ENCODE peak calls at places on chromosomes 6 and 20, in four cellular contexts. One of them, this sample, is unnamed.

GRCh38 chr20:36179170-36179945 is 24.8 kb downstream of the EPB41L1 start:
- DNase-seq in HepG2: no peak
- DNase-seq in GM12878: no peak
- DNase-seq in K562: no peak
- DNase-seq in this sample: peak; percentile 51

GRCh38 chr6:161198176-161198575 is 75.7 kb downstream of the AGPAT4 start:
- DNase-seq in HepG2: no peak
- DNase-seq in GM12878: no peak
- DNase-seq in K562: no peak
- DNase-seq in this sample: no peak

GRCh38 chr20:17161661-17162410 is 65.0 kb upstream of the PCSK2 start:
- DNase-seq in HepG2: no peak
- DNase-seq in GM12878: no peak
- DNase-seq in K562: no peak
- DNase-seq in this sample: no peak

GRCh38 chr20:35539756-35540212 is 2.1 kb upstream of the ERGIC3 start:
- DNase-seq in HepG2: peak; percentile 97
- DNase-seq in GM12878: peak; percentile 70
- DNase-seq in K562: no peak
- DNase-seq in this sample: peak; percentile 81

GRCh38 chr20:40493071-40493470 is 196.0 kb downstream of the MAFB start:
- DNase-seq in HepG2: no peak
- DNase-seq in GM12878: no peak
- DNase-seq in K562: no peak
- DNase-seq in this sample: no peak

GRCh38 chr20:52076164-52076563 is 115.4 kb downstream of the ZFP64 start:
- DNase-seq in HepG2: no peak
- DNase-seq in GM12878: no peak
- DNase-seq in K562: no peak
- DNase-seq in this sample: no peak

GRCh38 chr6:163099621-163100171 is 314.8 kb upstream of the QKI start:
- DNase-seq in HepG2: no peak
- DNase-seq in GM12878: no peak
- DNase-seq in K562: no peak
- DNase-seq in this sample: peak; percentile 71

GRCh38 chr20:49766979-49767419 is 45.6 kb upstream of the SLC9A8 start:
- DNase-seq in HepG2: no peak
- DNase-seq in GM12878: no peak
- DNase-seq in K562: no peak
- DNase-seq in this sample: no peak

GRCh38 chr20:10857362-10858070 is 183.7 kb upstream of the JAG1 start:
- DNase-seq in HepG2: peak; percentile 58
- DNase-seq in GM12878: no peak
- DNase-seq in K562: no peak
- DNase-seq in this sample: no peak

GRCh38 chr20:50788045-50788867 is 6.6 kb upstream of the BCAS4 start:
- DNase-seq in HepG2: peak; percentile 83
- DNase-seq in GM12878: no peak
- DNase-seq in K562: peak; percentile 21
- DNase-seq in this sample: no peak

GRCh38 chr6:80618953-80619352 is 512.5 kb downstream of the BCKDHB start:
- DNase-seq in HepG2: no peak
- DNase-seq in GM12878: no peak
- DNase-seq in K562: no peak
- DNase-seq in this sample: no peak

GRCh38 chr6:73695619-73696421 is at the start of gene CD109:
- DNase-seq in HepG2: peak; percentile 54
- DNase-seq in GM12878: no peak
- DNase-seq in K562: no peak
- DNase-seq in this sample: peak; percentile 67

GRCh38 chr6:157550114-157550989 is 169.4 kb downstream of the ZDHHC14 start:
- DNase-seq in HepG2: no peak
- DNase-seq in GM12878: no peak
- DNase-seq in K562: no peak
- DNase-seq in this sample: no peak

GRCh38 chr6:38589367-38589720 is 50.4 kb downstream of the BTBD9 start:
- DNase-seq in HepG2: no peak
- DNase-seq in GM12878: no peak
- DNase-seq in K562: no peak
- DNase-seq in this sample: no peak
- TF ChIP-seq ATF3 in HepG2: no peak
- TF ChIP-seq ATF3 in GM12878: no peak
- TF ChIP-seq ATF3 in K562: no peak
- TF ChIP-seq ATF3 in this sample: no peak

GRCh38 chr6:113103618-113104390 is 753.3 kb upstream of the MARCKS start:
- DNase-seq in HepG2: no peak
- DNase-seq in GM12878: no peak
- DNase-seq in K562: no peak
- DNase-seq in this sample: no peak
- TF ChIP-seq ETV6 in HepG2: no peak
- TF ChIP-seq ETV6 in GM12878: no peak
- TF ChIP-seq ETV6 in K562: no peak
- TF ChIP-seq ETV6 in this sample: no peak

DNA sequence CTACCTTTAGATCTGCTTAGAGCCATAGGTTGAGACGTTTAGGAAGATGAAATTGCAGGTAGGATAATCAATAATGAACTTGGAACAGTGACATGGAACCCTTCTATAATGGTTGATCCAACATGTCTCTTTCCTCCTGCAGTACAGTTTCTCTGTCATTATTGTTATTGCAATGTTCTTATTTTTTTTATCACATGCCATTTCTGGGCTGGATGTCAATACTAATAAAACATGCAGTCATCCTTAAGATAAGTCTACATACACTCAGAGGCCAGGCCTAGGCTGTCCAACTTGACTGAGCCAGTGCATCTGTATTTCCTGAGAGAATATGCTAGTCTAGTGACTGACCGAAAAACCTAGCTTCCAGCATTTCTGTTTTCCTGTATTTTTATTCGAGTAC is 75.3 kb upstream of the THEMIS start:
- DNase-seq in HepG2: no peak
- DNase-seq in GM12878: no peak
- DNase-seq in K562: no peak
- DNase-seq in this sample: no peak
- TF ChIP-seq ATF2 in HepG2: no peak
- TF ChIP-seq ATF2 in GM12878: no peak
- TF ChIP-seq ATF2 in K562: no peak
- TF ChIP-seq ATF2 in this sample: no peak

DNA sequence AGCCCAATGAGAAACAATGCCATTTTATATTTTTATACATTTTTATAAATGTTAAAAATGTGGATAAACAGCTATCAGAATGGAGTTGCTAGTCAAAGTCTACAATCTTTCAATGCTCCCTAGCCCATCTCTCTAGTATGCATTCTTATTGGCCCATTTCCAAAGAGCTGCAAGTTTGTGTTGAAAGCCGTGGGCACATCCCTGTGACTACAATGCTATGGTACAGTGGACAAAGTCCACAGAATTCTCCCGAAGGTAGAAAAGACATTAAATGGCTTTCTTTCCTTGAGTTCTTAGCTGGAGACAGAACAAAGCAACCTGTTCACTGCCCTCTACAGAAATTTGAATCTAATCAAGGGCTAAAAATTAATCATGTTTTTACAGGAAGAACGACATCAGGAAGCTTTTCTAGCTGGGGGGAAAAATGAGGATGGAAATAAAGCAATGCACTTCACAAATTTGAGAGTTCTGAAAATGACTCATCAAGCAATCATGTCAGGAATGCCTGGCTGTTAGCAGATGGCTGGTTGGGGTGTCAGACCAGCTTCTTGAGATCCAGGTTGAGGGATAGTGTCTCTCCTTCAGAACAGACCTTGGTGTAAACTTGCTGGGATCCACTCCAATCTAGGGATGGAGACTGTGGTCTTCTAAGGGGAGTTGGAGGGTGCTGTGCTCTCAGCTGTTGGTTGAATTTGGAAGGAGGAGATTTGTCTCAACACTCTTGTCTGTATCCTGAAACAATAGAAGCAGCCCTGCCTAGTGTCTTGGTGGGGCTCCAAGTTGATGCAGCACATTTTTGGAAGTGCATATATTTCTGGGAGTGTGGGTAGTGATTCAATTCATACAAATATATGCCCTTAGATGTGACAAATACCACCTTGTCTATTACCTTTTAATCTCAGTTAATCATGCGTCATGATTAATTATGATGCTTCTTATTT is 143.4 kb upstream of the PHACTR1 start:
- DNase-seq in HepG2: no peak
- DNase-seq in GM12878: no peak
- DNase-seq in K562: no peak
- DNase-seq in this sample: no peak
- TF ChIP-seq ATF3 in HepG2: no peak
- TF ChIP-seq ATF3 in GM12878: no peak
- TF ChIP-seq ATF3 in K562: no peak
- TF ChIP-seq ATF3 in this sample: no peak

GRCh38 chr6:148235446-148235845 is 107.2 kb upstream of the SASH1 start:
- DNase-seq in HepG2: no peak
- DNase-seq in GM12878: no peak
- DNase-seq in K562: no peak
- DNase-seq in this sample: no peak
- TF ChIP-seq ETV6 in HepG2: no peak
- TF ChIP-seq ETV6 in GM12878: no peak
- TF ChIP-seq ETV6 in K562: no peak
- TF ChIP-seq ETV6 in this sample: no peak

This sample was measured in WTC11.